ENCODE peak calls at places on chromosome 7, in six cellular contexts. Z, W, S, M, Q and C are unnamed samples.

GRCh38 chr7:105130048-105130447 is 116.0 kb downstream of the KMT2E start:
- DNase-seq in Q (no peak), S (no peak), Z (no peak), W (no peak), M (no peak), C (no peak)

GRCh38 chr7:149071641-149072437 is 18.7 kb downstream of the ZNF786 start:
- DNase-seq in Q (peak; percentile 43), W (peak; percentile 9), S (no peak), M (peak; percentile 48), Z (no peak), C (no peak)

GRCh38 chr7:144670251-144670650 is 165.6 kb downstream of the TPK1 start:
- DNase-seq in Z (peak; percentile 48), W (peak; percentile 76), Q (no peak), M (no peak), S (peak; percentile 38), C (no peak)

GRCh38 chr7:74103219-74103772 is 19.7 kb downstream of the LIMK1 start:
- DNase-seq in Z (no peak), M (no peak), W (no peak), Q (no peak), S (no peak), C (no peak)

GRCh38 chr7:85573849-85574248 is 387.0 kb upstream of the SEMA3D start:
- DNase-seq in Q (no peak), W (no peak), Z (no peak), S (no peak), M (no peak), C (no peak)

GRCh38 chr7:126803990-126804389 is 448.8 kb downstream of the GRM8 start:
- DNase-seq in Q (peak; percentile 66), M (no peak), S (no peak), Z (no peak), W (no peak), C (no peak)

GRCh38 chr7:105285118-105285874 is 103.4 kb downstream of the SRPK2 start:
- DNase-seq in S (no peak), W (no peak), Z (no peak), Q (no peak), M (no peak), C (no peak)

GRCh38 chr7:113548561-113548960 is 370.2 kb downstream of the PPP1R3A start:
- DNase-seq in Q (no peak), S (no peak), M (no peak), W (peak; percentile 4), Z (no peak), C (no peak)

GRCh38 chr7:94478648-94479214 is 30.9 kb upstream of the CASD1 start:
- DNase-seq in Q (no peak), W (no peak), M (no peak), S (no peak), Z (no peak), C (no peak)

GRCh38 chr7:124152859-124153692 is 120.2 kb upstream of the TMEM229A start:
- DNase-seq in S (peak; percentile 57), Q (peak; percentile 44), Z (peak; percentile 60), M (no peak), W (peak; percentile 40), C (no peak)

GRCh38 chr7:48261696-48262095 is 90.4 kb downstream of the ABCA13 start:
- DNase-seq in S (no peak), Q (no peak), W (no peak), Z (no peak), M (no peak), C (no peak)

GRCh38 chr7:129271500-129272355 is 46.9 kb downstream of the AHCYL2 start:
- DNase-seq in Q (peak; percentile 80), Z (peak; percentile 70), W (peak; percentile 74), S (peak; percentile 67), M (peak; percentile 79), C (peak; percentile 52)

GRCh38 chr7:27248911-27249723 is 6.5 kb downstream of the EVX1 start:
- DNase-seq in M (no peak), Q (no peak), S (peak; percentile 76), Z (peak; percentile 47), W (peak; percentile 73), C (no peak)

GRCh38 chr7:101631224-101631714 is 2.2 kb upstream of the MYL10 start:
- DNase-seq in S (no peak), Q (no peak), M (no peak), Z (no peak), W (no peak), C (no peak)
- H3K4me3 ChIP-seq in S (no peak overlapping the region), Q (no peak overlapping the region), M (no peak overlapping the region), Z (no peak overlapping the region), W (no peak overlapping the region), C (no peak overlapping the region)

GRCh38 chr7:54833021-54833467 is 74.0 kb upstream of the SEC61G start:
- DNase-seq in S (no peak), Q (no peak), M (no peak), Z (no peak), W (no peak), C (no peak)

GRCh38 chr7:54838540-54838925 is 79.5 kb upstream of the SEC61G start:
- DNase-seq in Z (no peak), S (no peak), M (no peak), Q (no peak), W (no peak), C (no peak)

GRCh38 chr7:54837761-54838539 is 78.9 kb upstream of the SEC61G start:
- DNase-seq in Q (no peak), S (no peak), Z (no peak), M (no peak), W (no peak), C (no peak)

GRCh38 chr7:54839538-54840213 is 80.7 kb upstream of the SEC61G start:
- DNase-seq in M (no peak), Q (peak; percentile 83), Z (peak; percentile 74), S (peak; percentile 49), W (peak; percentile 89), C (no peak)

GRCh38 chr7:54837167-54837566 is 78.2 kb upstream of the SEC61G start:
- DNase-seq in W (peak; percentile 42), S (no peak), Z (peak; percentile 14), Q (no peak), M (no peak), C (no peak)
- TF ChIP-seq CTCF in W (no peak), S (no peak), Z (no peak), Q (no peak), M (no peak), C (no peak)

GRCh38 chr7:46554688-46555422 is 633.8 kb upstream of the IGFBP3 start:
- DNase-seq in M (no peak), S (no peak), Q (no peak), Z (peak; percentile 52), W (peak; percentile 55), C (no peak)

GRCh38 chr7:46559194-46559576 is 638.1 kb upstream of the IGFBP3 start:
- DNase-seq in W (peak; percentile 93), M (no peak), Z (peak; percentile 85), S (peak; percentile 87), Q (no peak), C (no peak)

GRCh38 chr7:46557295-46557711 is 636.2 kb upstream of the IGFBP3 start:
- DNase-seq in M (no peak), W (no peak), Z (no peak), S (no peak), Q (no peak), C (no peak)

GRCh38 chr7:46558482-46559193 is 637.6 kb upstream of the IGFBP3 start:
- DNase-seq in Q (no peak), W (peak; percentile 53), S (peak; percentile 46), M (no peak), Z (peak; percentile 53), C (no peak)
- H3K4me3 ChIP-seq in Q (no peak overlapping the region), W (no peak overlapping the region), S (no peak overlapping the region), M (no peak overlapping the region), Z (no peak overlapping the region), C (no peak overlapping the region)

DNA sequence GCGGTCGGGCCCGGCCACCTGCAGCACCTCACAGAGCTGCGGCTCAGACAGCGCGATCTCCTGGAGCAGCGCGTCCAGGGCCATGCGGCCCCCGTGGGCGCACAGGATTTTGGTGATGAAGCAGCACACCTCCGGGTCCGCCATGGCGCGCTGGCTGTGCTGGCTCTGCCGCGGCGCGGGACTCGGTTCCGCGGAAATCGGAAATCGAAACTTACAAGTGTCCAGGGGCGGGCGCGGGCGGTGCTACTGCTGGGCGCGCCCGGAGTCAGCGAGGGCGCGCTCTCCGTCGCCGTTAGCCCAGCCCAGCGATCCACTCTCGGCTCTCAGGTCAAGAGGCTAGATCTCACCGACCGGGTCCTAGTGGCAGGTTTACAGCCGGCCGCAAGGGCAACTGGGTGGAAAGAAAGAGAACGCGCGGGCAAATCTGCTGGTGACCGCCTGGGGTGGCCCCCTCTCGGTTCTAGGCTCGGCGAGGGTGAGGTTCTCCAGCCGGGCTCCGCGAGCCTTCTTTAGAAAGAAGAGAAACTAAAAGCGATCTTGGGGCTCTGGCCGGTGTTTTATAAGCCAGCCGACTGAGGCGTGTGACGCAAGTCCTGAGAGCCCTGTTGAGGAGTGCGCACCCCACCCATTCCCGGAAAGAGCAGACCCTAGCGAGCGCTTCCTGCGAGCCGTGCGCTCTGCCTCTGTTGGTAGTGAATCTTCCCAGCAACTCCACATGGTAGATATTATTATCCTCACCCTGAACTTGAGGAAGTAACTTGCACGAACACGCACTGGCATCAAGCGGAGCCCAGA is at the start of gene ZC3HAV1:
- DNase-seq in W (peak; percentile 89), Z (peak; percentile 91), S (peak; percentile 89), M (peak; percentile 85), Q (peak; percentile 72), C (peak; percentile 87)
- TF ChIP-seq CTCF in W (no peak), Z (no peak), S (no peak), M (peak; percentile 38), Q (no peak), C (no peak)

GRCh38 chr7:7567898-7568531 is 1.3 kb downstream of the MIOS start:
- DNase-seq in W (no peak), Z (no peak), Q (no peak), M (no peak), S (no peak), C (no peak)
- H3K4me3 ChIP-seq in W (peak overlapping the region; percentile 73), Z (peak overlapping the region; percentile 80), Q (peak overlapping the region; percentile 79), M (peak overlapping the region; percentile 81), S (peak overlapping the region; percentile 78), C (peak overlapping the region; percentile 68)

GRCh38 chr7:16801111-16801542 is 3.7 kb downstream of the AGR2 start:
- DNase-seq in S (peak; percentile 71), Q (no peak), W (peak; percentile 91), M (peak; percentile 15), Z (peak; percentile 83), C (no peak)
- TF ChIP-seq CTCF in S (peak; percentile 66), Q (peak; percentile 59), W (peak; percentile 68), M (peak; percentile 39), Z (peak; percentile 52), C (peak; percentile 33)

DNA sequence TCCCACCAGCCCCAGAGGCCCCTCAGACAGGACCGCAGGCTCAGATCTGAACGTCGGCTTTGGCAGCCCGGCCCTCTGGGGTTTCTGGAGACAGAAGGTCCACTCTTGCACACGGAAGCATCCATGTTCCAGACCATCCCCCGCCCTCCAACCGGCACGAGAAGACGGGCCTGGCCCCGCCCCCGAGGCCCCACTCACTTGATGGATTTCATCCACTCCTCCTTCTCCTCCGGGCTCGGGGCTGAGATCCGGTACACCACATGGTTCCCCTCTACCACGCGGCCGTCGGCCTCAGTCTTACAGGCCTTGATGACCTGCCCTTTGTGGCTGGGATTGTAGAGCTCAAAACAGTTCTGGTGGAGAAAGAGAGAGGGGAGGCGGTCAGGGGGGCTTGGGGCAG is 107.3 kb downstream of the CYTH3 start:
- DNase-seq in M (no peak), S (no peak), W (no peak), Z (no peak), Q (no peak), C (no peak)
- H3K4me3 ChIP-seq in M (no peak overlapping the region), S (no peak overlapping the region), W (no peak overlapping the region), Z (no peak overlapping the region), Q (no peak overlapping the region), C (no peak overlapping the region)